ENCODE peak calls at places on chromosomes 5 and 9, in six cellular contexts. D is sigmoid colon; Z is CD4-positive, CD25-positive, alpha-beta regulatory T cell; S is cardiac muscle cell; W is CD8-positive, alpha-beta memory T cell; B is left ventricle myocardium inferior. F is an unnamed sample. For H3K4me1 and H3K9me3, the result is how much of the 10 kb centered on the place peaks cover.

GRCh38 chr5:124111886-124112285 is 599.9 kb downstream of the CSNK1G3 start:
- DNase-seq in B (no peak), S (peak), Z (no peak), W (no peak), D (no peak), F (no peak)

GRCh38 chr5:65790371-65791163 is 68.6 kb downstream of the NLN start:
- DNase-seq in W (no peak), S (no peak), D (no peak), B (no peak), Z (no peak), F (no peak)

GRCh38 chr5:154146409-154146808 is 44.1 kb upstream of the GALNT10 start:
- DNase-seq in B (peak), W (no peak), Z (no peak), S (no peak), D (no peak), F (no peak)

GRCh38 chr5:17021363-17021932 is 85.4 kb upstream of the MYO10 start:
- DNase-seq in D (no peak), W (no peak), B (no peak), Z (no peak), S (no peak), F (no peak)

GRCh38 chr5:126676195-126676624 is 75.5 kb downstream of the PHAX start:
- DNase-seq in W (peak), D (peak), B (no peak), S (peak), Z (peak), F (peak)

GRCh38 chr5:11415751-11416150 is 488.5 kb downstream of the CTNND2 start:
- DNase-seq in D (no peak), S (no peak), Z (no peak), B (no peak), W (no peak), F (no peak)

GRCh38 chr9:114718801-114719221 is 36.8 kb upstream of the TEX48 start:
- DNase-seq in S (no peak), W (peak), Z (peak), D (no peak), B (no peak), F (no peak)

GRCh38 chr5:144048254-144048856 is 122.1 kb downstream of the YIPF5 start:
- DNase-seq in Z (no peak), S (peak), B (no peak), D (no peak), W (no peak), F (no peak)

GRCh38 chr5:87770601-87771121 is 357.9 kb upstream of the CCNH start:
- DNase-seq in B (no peak), S (no peak), D (no peak), W (no peak), Z (no peak), F (no peak)

GRCh38 chr5:161410640-161411039 is 135.9 kb downstream of the GABRB2 start:
- DNase-seq in Z (no peak), B (no peak), W (no peak), S (peak), D (no peak), F (no peak)

GRCh38 chr5:88502179-88503064 is 233.8 kb upstream of the TMEM161B start:
- DNase-seq in S (peak), D (no peak), B (no peak), W (peak), Z (no peak), F (no peak)

GRCh38 chr9:92989561-92989960 is 42.2 kb downstream of the FGD3 start:
- DNase-seq in S (no peak), D (no peak), W (no peak), Z (no peak), B (no peak), F (no peak)

GRCh38 chr9:92988215-92988731 is 41.0 kb downstream of the FGD3 start:
- DNase-seq in B (no peak), W (no peak), S (no peak), D (no peak), Z (no peak), F (no peak)

GRCh38 chr9:92990461-92990860 is 43.1 kb downstream of the FGD3 start:
- DNase-seq in S (no peak), B (no peak), W (no peak), Z (no peak), D (no peak), F (no peak)

GRCh38 chr9:92992549-92992948 is 45.2 kb downstream of the FGD3 start:
- DNase-seq in W (no peak), D (no peak), B (no peak), S (no peak), Z (no peak), F (no peak)
- H3K4me1 ChIP-seq in W (half or more), D (under half), B (under half), S (under half), Z (half or more), F (under half)

GRCh38 chr5:179124853-179125788 is 64.9 kb downstream of the ZNF354C start:
- DNase-seq in B (no peak), D (no peak), Z (no peak), S (no peak), W (no peak), F (no peak)
- H3K9me3 ChIP-seq in B (under half), D (under half), Z (under half), S (under half), W (under half), F (under half)

GRCh38 chr5:73493421-73493820 is 4.8 kb upstream of the BTF3 start:
- DNase-seq in Z (no peak), S (no peak), B (no peak), D (no peak), W (no peak), F (no peak)
- H3K4me1 ChIP-seq in Z (under half), S (under half), B (under half), D (under half), W (under half), F (under half)

GRCh38 chr5:2403296-2403695 is 348.2 kb downstream of the IRX2 start:
- DNase-seq in D (no peak), B (no peak), Z (no peak), S (no peak), W (no peak), F (no peak)

GRCh38 chr5:2399804-2400203 is 351.7 kb downstream of the IRX2 start:
- DNase-seq in Z (no peak), W (no peak), B (no peak), D (no peak), S (no peak), F (no peak)
- H3K9me3 ChIP-seq in Z (under half), W (under half), B (under half), D (under half), S (under half), F (under half)

GRCh38 chr9:134174526-134175290 is 10.3 kb upstream of the RNU6ATAC start:
- DNase-seq in W (no peak), Z (no peak), D (no peak), S (no peak), B (no peak), F (no peak)

GRCh38 chr9:134177186-134177585 is 12.8 kb upstream of the RNU6ATAC start:
- DNase-seq in B (no peak), Z (no peak), D (peak), W (no peak), S (no peak), F (no peak)

GRCh38 chr9:134175291-134175807 is 11.0 kb upstream of the RNU6ATAC start:
- DNase-seq in Z (no peak), B (peak), W (no peak), D (no peak), S (no peak), F (no peak)

GRCh38 chr9:134176599-134176968 is 12.2 kb upstream of the RNU6ATAC start:
- DNase-seq in W (no peak), Z (no peak), D (no peak), B (no peak), S (no peak), F (no peak)

DNA sequence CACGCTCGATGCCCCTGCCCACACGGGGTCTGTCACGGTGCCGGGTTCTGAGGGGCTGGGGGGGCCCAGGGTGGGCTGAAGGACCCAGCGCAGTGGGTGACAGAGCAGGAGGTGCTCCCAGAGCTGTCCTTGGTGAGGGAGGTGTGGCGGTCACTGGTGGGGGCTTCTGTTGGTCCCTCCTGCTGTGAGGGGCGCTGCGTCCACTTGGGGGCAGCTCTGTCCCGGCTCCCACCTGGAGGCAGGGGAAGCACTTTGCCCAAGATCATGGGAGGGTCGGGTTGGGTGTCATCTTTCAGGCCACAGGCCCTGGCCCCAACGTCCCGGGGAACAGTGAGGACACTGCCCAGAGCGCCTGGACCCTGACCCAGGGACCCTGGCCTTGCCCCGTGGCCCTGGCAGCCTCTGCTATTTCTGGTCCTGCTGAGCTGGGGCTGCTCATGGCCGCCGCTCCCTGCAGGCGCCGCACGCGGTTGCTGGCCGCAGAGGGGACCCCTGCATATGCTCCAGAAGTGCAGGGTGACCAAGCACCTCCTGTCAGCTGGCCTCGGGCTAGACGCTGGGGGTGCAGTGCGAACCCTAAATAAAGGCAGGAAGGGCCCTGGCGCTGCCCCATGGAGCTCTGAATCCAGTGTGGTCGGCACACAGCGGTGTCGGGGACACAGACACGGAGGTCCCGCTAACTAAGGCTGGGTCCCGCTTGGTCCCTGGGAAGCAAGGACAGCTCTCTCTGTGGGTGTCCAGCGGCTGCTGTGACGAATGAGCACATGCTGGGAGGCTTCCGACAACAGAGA is 11.6 kb upstream of the RNU6ATAC start:
- DNase-seq in S (no peak), Z (no peak), W (no peak), B (no peak), D (no peak), F (no peak)
- H3K4me1 ChIP-seq in S (under half), Z (under half), W (under half), B (half or more), D (under half), F (under half)

GRCh38 chr5:40521925-40522324 is 157.8 kb upstream of the PTGER4 start:
- DNase-seq in S (no peak), B (no peak), W (no peak), D (no peak), Z (no peak), F (no peak)
- H3K9me3 ChIP-seq in S (under half), B (under half), W (under half), D (under half), Z (under half), F (under half)

DNA sequence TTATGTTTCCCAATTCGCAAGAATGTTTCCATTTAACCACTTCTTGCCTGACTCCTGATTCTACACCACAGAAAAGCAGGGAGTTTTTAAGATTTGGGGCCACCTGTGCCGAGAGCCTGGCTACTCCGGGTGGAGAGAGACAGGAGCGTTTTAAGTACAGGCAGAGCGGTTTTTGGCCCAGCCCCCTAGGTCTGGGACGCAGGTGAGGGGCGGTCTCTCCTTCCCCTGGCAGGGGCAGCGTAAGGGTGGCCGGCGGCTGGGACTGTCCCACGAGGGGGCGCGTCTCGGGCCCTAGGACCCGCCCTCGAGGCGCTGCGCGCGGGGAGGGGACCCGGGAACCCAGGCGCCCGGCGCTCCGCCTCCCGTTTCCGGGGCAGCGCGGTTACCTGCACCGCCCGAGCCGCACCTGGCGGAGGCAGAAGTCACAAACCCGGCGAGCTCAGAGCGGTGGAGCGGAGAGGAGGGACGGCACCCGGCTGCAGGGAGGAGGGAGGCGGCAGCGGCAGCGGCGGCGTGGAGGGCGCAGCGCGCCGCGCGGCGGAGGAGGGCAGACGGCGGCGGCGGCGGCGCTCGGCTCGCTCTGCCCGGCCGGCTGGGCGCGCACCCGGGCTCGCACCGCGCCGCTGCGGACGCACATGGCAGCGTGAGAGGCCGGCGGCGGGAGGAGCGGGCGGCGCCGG is at the start of gene WWC1:
- DNase-seq in B (no peak), S (peak), Z (peak), W (peak), D (no peak), F (no peak)
- H3K4me1 ChIP-seq in B (under half), S (under half), Z (under half), W (under half), D (under half), F (under half)

F was measured in iPS DF 6.9.